ENCODE peak calls at places on chromosome 2, in eight cellular contexts. L, W, X, Q, G, A, P and N are unnamed samples.

GRCh38 chr2:197890160-197890559 is 85.8 kb downstream of the PLCL1 start:
- DNase-seq in L (no peak), W (no peak), X (no peak), Q (no peak), G (no peak), A (no peak), P (peak), N (no peak)

GRCh38 chr2:32264422-32265149 is at the start of gene NLRC4:
- DNase-seq in L (no peak), W (no peak), X (no peak), Q (no peak), G (no peak), A (no peak), P (no peak), N (no peak)

GRCh38 chr2:73175663-73176204 is 26.6 kb upstream of the NOTO start:
- DNase-seq in L (peak), W (peak), X (peak), Q (peak), G (no peak), A (peak), P (peak), N (peak)

GRCh38 chr2:108301558-108301957 is 12.9 kb downstream of the SULT1C2 start:
- DNase-seq in L (no peak), W (no peak), X (no peak), Q (no peak), G (no peak), A (no peak), P (no peak), N (no peak)

GRCh38 chr2:29920130-29920577 is 1.2 kb downstream of the ALK start:
- DNase-seq in L (peak), W (peak), X (peak), Q (no peak), G (no peak), A (peak), P (peak), N (peak)

GRCh38 chr2:85429924-85430289 is 11.4 kb downstream of the SH2D6 start:
- DNase-seq in L (no peak), W (no peak), X (no peak), Q (no peak), G (no peak), A (no peak), P (no peak), N (no peak)

GRCh38 chr2:207513577-207514257 is 16.0 kb upstream of the CREB1 start:
- DNase-seq in L (no peak), W (no peak), X (no peak), Q (peak), G (no peak), A (no peak), P (peak), N (no peak)

GRCh38 chr2:135913726-135914365 is 37.6 kb upstream of the MCM6 start:
- DNase-seq in L (no peak), W (peak), X (no peak), Q (peak), G (no peak), A (peak), P (peak), N (peak)

GRCh38 chr2:7571701-7572100 is 654.5 kb downstream of the RNF144A start:
- DNase-seq in L (no peak), W (no peak), X (no peak), Q (no peak), G (no peak), A (no peak), P (no peak), N (no peak)